ENCODE peak calls at places on chromosome 22, in seven cellular contexts. I is HCT116, R is SK-N-SH, K is HepG2, F is H1, U is K562, J is GM12878. X is an unnamed sample.

GRCh38 chr22:48896766-48897637 is 930.7 kb downstream of the BRD1 start:
- DNase-seq in K (no peak), I (no peak), J (no peak), F (no peak), R (no peak), U (no peak), X (no peak)

GRCh38 chr22:33022231-33022630 is 36.0 kb downstream of the SYN3 start:
- DNase-seq in U (no peak), F (no peak), J (no peak), I (no peak), R (no peak), K (no peak), X (no peak)

GRCh38 chr22:48883211-48883960 is 944.3 kb downstream of the BRD1 start:
- DNase-seq in F (no peak), K (no peak), J (no peak), U (no peak), I (no peak), R (no peak), X (no peak)

GRCh38 chr22:27422442-27422841 is 379.1 kb downstream of the MN1 start:
- DNase-seq in J (no peak), R (no peak), K (no peak), F (no peak), U (no peak), I (no peak), X (no peak)

GRCh38 chr22:28231423-28231822 is 312.4 kb upstream of the PITPNB start:
- DNase-seq in I (no peak), U (no peak), K (peak; percentile 82), F (no peak), J (no peak), R (no peak), X (peak; percentile 27)

GRCh38 chr22:20615533-20616450 is 108.4 kb downstream of the MED15 start:
- DNase-seq in U (no peak), R (no peak), K (no peak), J (no peak), I (no peak), F (no peak), X (no peak)

GRCh38 chr22:50585238-50585637 is 2.6 kb upstream of the CHKB start:
- DNase-seq in I (no peak), K (no peak), F (no peak), R (no peak), U (no peak), J (no peak), X (no peak)

GRCh38 chr22:49322861-49323622 is 504.6 kb downstream of the BRD1 start:
- DNase-seq in R (peak; percentile 8), I (no peak), U (no peak), F (no peak), J (no peak), K (no peak), X (no peak)

GRCh38 chr22:44147821-44148574 is 32.7 kb upstream of the PARVG start:
- DNase-seq in U (no peak), I (no peak), J (no peak), R (no peak), K (no peak), F (peak; percentile 86), X (peak; percentile 90)
- TF ChIP-seq YY1 in U (no peak), I (no peak), J (no peak), R (no peak), K (no peak), F (no peak), X (no peak)

DNA sequence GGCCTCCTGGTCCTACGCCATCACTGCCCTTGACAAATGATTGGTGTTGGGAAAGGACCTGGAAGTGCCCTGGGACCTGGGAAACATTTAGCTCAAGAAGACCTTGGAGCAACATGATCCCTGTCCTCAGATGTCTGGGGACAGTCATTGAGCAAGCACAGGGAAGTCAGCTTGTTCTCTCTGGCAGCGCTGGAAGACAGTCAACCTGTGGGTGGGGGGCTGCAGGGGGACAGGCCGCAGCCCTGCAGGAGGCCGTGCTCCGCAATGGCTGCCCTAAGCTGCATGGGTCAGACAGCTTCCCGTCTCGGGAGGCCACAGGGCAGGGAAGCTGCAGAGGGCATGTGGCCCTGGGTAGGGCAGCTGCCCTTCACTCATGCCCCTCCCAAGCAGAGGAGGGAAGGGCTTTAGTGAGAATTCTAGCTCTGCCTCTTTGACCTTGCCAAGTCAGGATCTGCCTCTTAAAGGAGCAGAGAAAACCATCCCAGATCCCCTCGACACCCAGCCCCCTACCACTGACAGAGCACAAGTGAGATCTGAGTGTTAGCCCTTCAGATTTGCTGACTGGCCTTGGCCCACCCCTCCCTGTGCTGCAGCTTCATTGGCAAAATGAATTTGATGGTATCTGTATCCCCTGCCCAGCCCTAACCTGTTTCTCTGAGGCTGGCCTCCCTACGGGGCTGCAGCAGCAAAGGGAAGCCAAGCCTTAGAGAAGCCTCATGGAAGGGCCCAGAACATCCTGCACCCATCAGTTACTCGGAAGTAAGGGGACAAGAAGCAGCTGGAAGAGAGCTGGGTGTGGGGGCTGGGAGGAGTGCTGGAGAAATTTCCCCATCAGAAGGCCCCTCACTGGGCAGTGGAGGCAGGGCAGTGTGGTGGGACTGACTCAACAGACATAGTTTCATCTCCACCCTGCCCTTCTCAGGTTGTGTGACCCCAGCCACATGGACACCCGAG is 6.2 kb upstream of the SREBF2 start:
- DNase-seq in F (no peak), R (no peak), U (no peak), J (no peak), I (no peak), K (no peak), X (no peak)
- TF ChIP-seq YY1 in F (no peak), R (no peak), U (no peak), J (no peak), I (no peak), K (no peak), X (no peak)

GRCh38 chr22:18093661-18094060 is 15.9 kb downstream of the PEX26 start:
- DNase-seq in F (no peak), J (no peak), U (no peak), R (no peak), K (no peak), I (no peak), X (no peak)

GRCh38 chr22:18091478-18091877 is 13.7 kb downstream of the PEX26 start:
- DNase-seq in K (no peak), F (no peak), I (no peak), J (no peak), R (no peak), U (no peak), X (no peak)

GRCh38 chr22:18088825-18089568 is 11.2 kb downstream of the PEX26 start:
- DNase-seq in I (no peak), R (no peak), K (peak; percentile 56), U (no peak), J (peak; percentile 76), F (no peak), X (no peak)

GRCh38 chr22:18090286-18090685 is 12.5 kb downstream of the PEX26 start:
- DNase-seq in K (no peak), U (no peak), I (no peak), J (no peak), F (no peak), R (no peak), X (no peak)

DNA sequence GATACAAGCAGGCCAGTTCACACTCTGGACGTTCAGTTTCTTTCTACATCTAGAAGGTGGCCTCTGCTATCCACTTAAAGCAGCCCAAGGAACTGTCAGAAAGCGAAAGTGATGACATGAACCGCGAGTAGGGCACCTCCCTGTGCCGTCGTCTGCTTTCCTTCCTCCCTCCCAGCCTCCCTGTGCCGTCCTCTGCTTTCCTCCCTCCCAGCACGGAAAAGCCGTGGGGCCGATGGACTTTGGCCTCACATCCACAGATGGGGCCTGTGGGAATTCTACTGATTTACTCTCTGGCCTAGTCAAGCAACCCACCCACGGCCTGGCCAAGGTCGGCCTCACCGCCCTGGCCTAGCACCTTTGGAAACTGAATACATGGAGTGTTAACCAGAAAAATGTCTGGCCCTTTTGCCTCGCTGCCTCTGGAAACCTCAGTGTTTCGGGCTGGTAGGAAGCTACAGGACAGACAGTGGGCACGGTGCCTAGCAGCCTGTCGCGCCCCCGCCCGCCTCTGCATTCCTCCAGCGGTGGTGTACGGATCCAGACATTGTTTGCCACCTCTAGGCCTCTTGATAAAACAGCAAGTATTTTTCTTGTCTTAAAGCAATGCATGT is 14.2 kb downstream of the PEX26 start:
- DNase-seq in U (no peak), F (no peak), R (no peak), K (peak; percentile 76), J (no peak), I (no peak), X (no peak)
- TF ChIP-seq YY1 in U (no peak), F (no peak), R (no peak), K (peak; percentile 39), J (no peak), I (no peak), X (no peak)

DNA sequence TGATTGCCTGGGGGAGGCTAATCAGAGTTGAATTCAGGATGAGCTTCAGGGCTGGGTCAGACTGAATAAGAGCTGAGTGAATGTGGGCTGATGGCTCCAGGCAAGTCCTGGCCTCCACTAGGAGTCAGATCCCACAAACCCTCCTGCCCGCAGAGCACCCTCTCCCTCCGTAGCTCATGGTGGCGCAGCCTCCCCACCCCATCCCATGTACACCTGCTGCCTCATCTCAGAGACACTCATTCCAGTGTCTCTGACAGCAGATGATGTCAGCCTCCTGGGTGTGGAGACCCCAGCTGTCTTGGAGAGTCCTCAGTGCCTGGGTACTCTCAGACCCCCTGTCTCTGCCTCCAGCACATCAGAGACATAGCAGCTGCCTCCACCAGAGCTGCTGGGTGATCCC is 9.4 kb downstream of the IGLL5 start:
- DNase-seq in J (no peak), K (no peak), I (no peak), F (no peak), R (no peak), U (peak; percentile 61), X (no peak)
- TF ChIP-seq YY1 in J (no peak), K (no peak), I (no peak), F (no peak), R (no peak), U (no peak), X (no peak)

GRCh38 chr22:29872145-29872893 is 10.7 kb upstream of the MTMR3 start:
- DNase-seq in I (no peak), K (no peak), R (no peak), U (no peak), J (no peak), F (no peak), X (no peak)

GRCh38 chr22:29872989-29873388 is 10.0 kb upstream of the MTMR3 start:
- DNase-seq in I (no peak), J (no peak), R (no peak), F (no peak), U (no peak), K (no peak), X (no peak)

GRCh38 chr22:29871684-29872083 is 11.3 kb upstream of the MTMR3 start:
- DNase-seq in J (no peak), U (no peak), I (no peak), K (peak; percentile 23), R (no peak), F (no peak), X (no peak)

GRCh38 chr22:29870574-29870973 is 12.4 kb upstream of the MTMR3 start:
- DNase-seq in F (no peak), U (no peak), R (no peak), I (no peak), J (no peak), K (no peak), X (no peak)

DNA sequence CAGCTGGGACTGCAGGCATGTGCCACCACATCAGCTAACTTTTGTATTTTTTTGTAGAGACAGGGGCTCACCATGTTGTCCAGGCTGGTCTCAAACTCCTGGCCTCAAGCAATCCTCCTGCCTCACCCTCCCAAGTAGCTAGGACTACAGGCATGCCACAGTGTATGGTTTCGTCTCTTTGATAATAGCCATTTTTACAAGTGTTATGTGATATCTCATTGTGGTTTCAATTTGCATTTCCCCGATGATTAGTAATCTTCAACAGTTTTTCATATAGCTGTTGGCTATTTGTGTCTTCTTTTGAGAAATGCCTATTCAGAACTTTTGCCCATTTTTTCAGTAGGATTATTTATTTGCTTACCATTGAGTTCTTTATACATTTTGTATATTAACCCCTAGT is 9.0 kb upstream of the MTMR3 start:
- DNase-seq in R (no peak), F (no peak), U (no peak), K (no peak), J (no peak), I (no peak), X (no peak)
- TF ChIP-seq YY1 in R (no peak), F (no peak), U (no peak), K (no peak), J (no peak), I (no peak), X (no peak)

X was measured in NT2/D1.